ENCODE peak calls at places on chromosomes 11 and 22, in six cellular contexts. N, V, S, W, T and O are unnamed samples.

GRCh38 chr11:42462558-42463310 is 849.1 kb upstream of the API5 start:
- DNase-seq in N (no peak), T (no peak), V (no peak), W (no peak), S (no peak), O (no peak)

GRCh38 chr11:128161994-128162393 is 425.4 kb downstream of the ETS1 start:
- DNase-seq in T (no peak), S (no peak), V (no peak), N (no peak), W (no peak), O (no peak)

GRCh38 chr11:118180300-118180703 is 3.9 kb upstream of the SCN2B start:
- DNase-seq in V (no peak), T (no peak), S (peak), W (peak), N (no peak), O (peak)

GRCh38 chr11:1014276-1014675 is 22.2 kb downstream of the MUC6 start:
- DNase-seq in W (no peak), N (peak), T (no peak), V (no peak), S (no peak), O (no peak)

GRCh38 chr11:88352139-88352538 is 14.6 kb upstream of the CTSC start:
- DNase-seq in N (no peak), T (no peak), S (no peak), W (no peak), V (no peak), O (no peak)

GRCh38 chr22:46556775-46557174 is 19.4 kb upstream of the CELSR1 start:
- DNase-seq in V (no peak), S (no peak), N (no peak), W (no peak), T (no peak), O (no peak)

GRCh38 chr11:13104619-13105236 is 95.6 kb downstream of the RASSF10 start:
- DNase-seq in S (no peak), V (no peak), W (peak), T (no peak), N (no peak), O (no peak)

GRCh38 chr11:34235591-34236071 is 122.2 kb downstream of the ABTB2 start:
- DNase-seq in V (no peak), W (no peak), T (no peak), N (no peak), S (no peak), O (no peak)

GRCh38 chr11:65116370-65117205 is 913 bp downstream of the ZNHIT2 start:
- DNase-seq in S (peak), N (peak), W (peak), V (peak), T (peak), O (no peak)

GRCh38 chr11:123645576-123645975 is 8.8 kb downstream of the SCN3B start:
- DNase-seq in N (no peak), V (no peak), W (no peak), T (no peak), S (no peak), O (no peak)

GRCh38 chr11:44310456-44311272 is 725 bp upstream of the ALX4 start:
- DNase-seq in T (no peak), N (no peak), W (no peak), S (peak), V (peak), O (no peak)
- H3K27ac ChIP-seq in T (no peak), N (no peak), W (no peak), S (no peak), V (peak), O (no peak)

GRCh38 chr11:48013269-48013901 is 33.0 kb downstream of the PTPRJ start:
- DNase-seq in V (peak), S (no peak), N (peak), W (no peak), T (peak), O (peak)
- H3K27ac ChIP-seq in V (peak), S (no peak), N (peak), W (no peak), T (peak), O (peak)

DNA sequence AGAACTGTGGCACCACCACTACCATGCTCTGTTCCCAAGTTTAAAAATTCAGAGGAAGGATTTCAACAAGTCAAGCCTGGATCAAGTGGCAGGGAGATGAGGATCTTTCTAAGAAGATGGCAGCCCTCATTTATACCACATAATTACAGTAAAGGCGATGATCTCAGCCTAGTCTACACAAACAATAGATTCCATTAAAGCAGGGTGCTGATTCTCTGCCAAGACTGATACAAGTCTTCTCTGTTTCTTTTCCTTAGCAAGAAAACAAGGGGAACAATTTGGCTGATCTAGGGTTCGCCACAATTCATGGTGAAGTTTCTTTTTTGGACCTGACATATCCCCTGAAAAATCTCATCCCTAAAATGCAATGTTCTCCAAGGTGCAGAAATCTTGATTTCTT is 73.9 kb downstream of the PPFIBP2 start:
- DNase-seq in W (no peak), V (no peak), S (no peak), T (no peak), N (no peak), O (no peak)
- H3K27ac ChIP-seq in W (no peak), V (no peak), S (no peak), T (no peak), N (no peak), O (no peak)

GRCh38 chr22:39241632-39242388 is 3.0 kb downstream of the PDGFB start:
- DNase-seq in V (no peak), T (no peak), S (no peak), W (no peak), N (peak), O (no peak)

GRCh38 chr22:39243443-39244072 is 1.2 kb downstream of the PDGFB start:
- DNase-seq in S (no peak), N (peak), T (no peak), W (no peak), V (no peak), O (no peak)

GRCh38 chr22:39242809-39243442 is 1.9 kb downstream of the PDGFB start:
- DNase-seq in V (no peak), W (no peak), T (no peak), N (peak), S (peak), O (no peak)

GRCh38 chr22:39240841-39241631 is 3.7 kb downstream of the PDGFB start:
- DNase-seq in T (peak), N (peak), S (no peak), V (no peak), W (peak), O (peak)

DNA sequence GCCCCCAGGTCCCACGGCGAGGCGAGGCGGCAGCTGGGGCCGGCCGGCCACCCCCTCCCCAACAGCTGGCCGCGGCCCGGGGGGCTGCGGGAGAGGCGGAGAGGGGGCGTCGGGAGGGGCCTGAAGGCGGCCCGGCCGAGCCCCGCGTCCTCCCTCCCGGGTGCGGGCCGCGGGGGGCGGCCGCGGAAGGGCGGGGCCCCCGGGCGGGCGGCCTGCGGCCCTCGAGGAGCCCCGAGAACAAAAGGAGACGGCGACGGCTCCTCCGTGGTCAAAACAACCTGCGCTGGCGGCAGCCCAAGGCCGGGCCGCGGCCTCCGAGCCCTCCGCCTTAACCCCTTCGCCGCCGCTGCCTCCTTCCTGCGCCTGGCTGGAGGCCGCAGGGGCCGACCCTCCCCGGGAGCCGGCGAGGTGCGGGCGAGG is 2.4 kb downstream of the PDGFB start:
- DNase-seq in N (no peak), T (no peak), W (no peak), V (no peak), S (no peak), O (no peak)
- H3K27ac ChIP-seq in N (peak), T (peak), W (peak), V (no peak), S (no peak), O (peak)

GRCh38 chr11:35247428-35247827 is 108.5 kb downstream of the CD44 start:
- DNase-seq in S (no peak), T (no peak), W (no peak), V (no peak), N (no peak), O (peak)
- H3K27ac ChIP-seq in S (no peak), T (no peak), W (peak), V (no peak), N (peak), O (peak)